ENCODE peak calls at places on chromosomes 12 and 14, in nine cellular contexts. D is stimulated activated naive CD4-positive, alpha-beta T cell; I is activated CD4-positive, alpha-beta memory T cell treated with anti-CD3 and anti-CD28 coated beads, Interleukin-2, amount 10 ng/mL, durations not matched to agents 7 days and 5 days; G is fibroblast of mammary gland; V is nephron progenitor cell; E is fibroblast of lung; Z is activated T-helper 1 cell treated with Interleukin-2 at 50 U/mL for 16 hours; L is activated T-cell treated with anti-CD3 and anti-CD28 coated beads, Interleukin-2, amount 50 U/mL, for 72 hours; Q is lung. F is an unnamed sample.

GRCh38 chr14:103522649-103523582 is at the start of gene CKB:
- DNase-seq in I (no peak), E (peak; percentile 47), Z (no peak), D (no peak), L (peak; percentile 41), Q (no peak), V (peak; percentile 81), G (no peak), F (no peak)

GRCh38 chr12:14884458-14884878 is 1.2 kb downstream of the MGP start:
- DNase-seq in E (peak; percentile 88), Q (peak; percentile 84), G (peak; percentile 83), L (peak; percentile 82), I (peak; percentile 69), V (no peak), Z (peak; percentile 68), D (peak; percentile 78), F (peak; percentile 71)

GRCh38 chr12:75444444-75445136 is 36.0 kb upstream of the GLIPR1 start:
- DNase-seq in L (no peak), V (no peak), Q (no peak), E (peak; percentile 80), I (no peak), Z (no peak), D (no peak), G (peak; percentile 68), F (no peak)

GRCh38 chr14:92670177-92670576 is 78.2 kb downstream of the LGMN start:
- DNase-seq in I (no peak), Z (no peak), G (peak; percentile 96), E (peak; percentile 64), D (no peak), L (no peak), V (no peak), Q (no peak), F (no peak)

GRCh38 chr12:64595863-64596793 is 14.2 kb upstream of the RASSF3 start:
- DNase-seq in E (no peak), D (no peak), I (no peak), Z (no peak), G (no peak), L (no peak), V (no peak), Q (no peak), F (no peak)

GRCh38 chr14:25431211-25432076 is 381.5 kb upstream of the STXBP6 start:
- DNase-seq in D (no peak), I (no peak), V (peak; percentile 36), L (no peak), Z (no peak), E (no peak), G (peak; percentile 32), Q (no peak), F (no peak)

GRCh38 chr14:64680013-64680674 is 24.1 kb upstream of the PLEKHG3 start:
- DNase-seq in Z (no peak), Q (no peak), V (peak; percentile 31), D (no peak), I (no peak), G (peak; percentile 28), E (peak; percentile 24), L (no peak), F (no peak)

GRCh38 chr12:98182791-98183190 is 332.6 kb upstream of the TMPO start:
- DNase-seq in D (no peak), G (no peak), Z (no peak), Q (no peak), L (no peak), V (no peak), I (no peak), E (no peak), F (no peak)

GRCh38 chr14:20935303-20935984 is 19.8 kb upstream of the RNASE2 start:
- DNase-seq in Q (no peak), D (no peak), E (no peak), L (no peak), I (no peak), Z (no peak), V (no peak), G (no peak), F (no peak)